ENCODE peak calls at places on chromosome 16, in six cellular contexts. I is HT1080; S is stimulated activated CD8-positive, alpha-beta memory T cell treated with anti-CD3 and anti-CD28 coated beads, Interleukin-4, amount 100 ng/mL, for 1 hour; E is right cardiac atrium; U is globus pallidus; G is mucosa of gallbladder. B is an unnamed sample.

GRCh38 chr16:10668322-10669045 is 26.2 kb downstream of the TEKT5 start:
- DNase-seq in I (peak), S (no peak), U (peak), E (peak), G (no peak), B (peak)

GRCh38 chr16:48194828-48195566 is 39.2 kb upstream of the ABCC12 start:
- DNase-seq in S (no peak), E (no peak), G (peak), I (peak), U (no peak), B (peak)

GRCh38 chr16:57041182-57042156 is 50.9 kb upstream of the CPNE2 start:
- DNase-seq in E (no peak), U (no peak), G (peak), S (peak), I (no peak), B (no peak)

GRCh38 chr16:273547-274421 is 2.0 kb downstream of the RGS11 start:
- DNase-seq in U (no peak), E (no peak), I (no peak), S (no peak), G (no peak), B (no peak)

GRCh38 chr16:11312718-11313492 is 31.8 kb upstream of the PRM1 start:
- DNase-seq in E (peak), G (peak), S (no peak), I (peak), U (no peak), B (peak)

GRCh38 chr16:85555549-85556455 is 57.3 kb upstream of the GSE1 start:
- DNase-seq in I (peak), G (no peak), U (no peak), S (no peak), E (peak), B (peak)

GRCh38 chr16:20369452-20370054 is 17.0 kb upstream of the UMOD start:
- DNase-seq in S (no peak), E (no peak), U (no peak), G (no peak), I (no peak), B (no peak)

GRCh38 chr16:30637952-30638351 is 12.8 kb upstream of the PRR14 start:
- DNase-seq in U (no peak), I (peak), E (no peak), S (no peak), G (no peak), B (peak)

GRCh38 chr16:88649195-88649923 is 1.5 kb downstream of the CYBA start:
- DNase-seq in U (no peak), E (peak), S (no peak), I (no peak), G (no peak), B (no peak)

B was measured in MCF 10A.